ENCODE peak calls at places on chromosomes 12 and 14, in six cellular contexts. J, L, G, T, P and E are unnamed samples.

GRCh38 chr12:113955109-113955970 is 10.8 kb downstream of the RBM19 start:
- DNase-seq in J (no peak), L (no peak), G (no peak), T (peak; percentile 22), P (no peak), E (no peak)

GRCh38 chr14:105223260-105223659 is 25.1 kb upstream of the BTBD6 start:
- DNase-seq in J (no peak), L (no peak), G (no peak), T (no peak), P (no peak), E (no peak)

GRCh38 chr12:13610280-13610679 is 371.1 kb downstream of the GRIN2B start:
- DNase-seq in J (no peak), L (no peak), G (no peak), T (no peak), P (no peak), E (no peak)

GRCh38 chr12:48917857-48918537 is 7.3 kb downstream of the FKBP11 start:
- DNase-seq in J (no peak), L (no peak), G (no peak), T (peak; percentile 17), P (peak; percentile 31), E (no peak)

GRCh38 chr14:21090194-21090939 is 8.1 kb downstream of the ZNF219 start:
- DNase-seq in J (no peak), L (no peak), G (no peak), T (peak; percentile 59), P (no peak), E (no peak)

GRCh38 chr12:47604474-47604873 is 101.4 kb downstream of the RPAP3 start:
- DNase-seq in J (no peak), L (no peak), G (no peak), T (no peak), P (no peak), E (no peak)

GRCh38 chr12:55996201-55996714 is 818 bp upstream of the SUOX start:
- DNase-seq in J (no peak), L (no peak), G (no peak), T (peak; percentile 67), P (peak; percentile 57), E (no peak)

GRCh38 chr12:58030566-58031279 is 89.4 kb downstream of the ATP23 start:
- DNase-seq in J (no peak), L (peak; percentile 1), G (no peak), T (no peak), P (peak; percentile 6), E (no peak)

GRCh38 chr12:49882248-49882850 is 21.4 kb downstream of the FAIM2 start:
- DNase-seq in J (no peak), L (no peak), G (peak; percentile 31), T (no peak), P (no peak), E (no peak)

GRCh38 chr12:6852651-6853354 is 853 bp downstream of the USP5 start:
- DNase-seq in J (no peak), L (no peak), G (no peak), T (peak; percentile 50), P (peak; percentile 82), E (no peak)

GRCh38 chr14:94412671-94413638 is 24.6 kb upstream of the SERPINA1 start:
- DNase-seq in J (no peak), L (no peak), G (no peak), T (no peak), P (no peak), E (no peak)

GRCh38 chr12:3832738-3833137 is 40.5 kb downstream of the PARP11 start:
- DNase-seq in J (no peak), L (no peak), G (no peak), T (no peak), P (no peak), E (no peak)

GRCh38 chr12:53595212-53595611 is 31.0 kb downstream of the ATF7 start:
- DNase-seq in J (no peak), L (no peak), G (no peak), T (no peak), P (no peak), E (no peak)

GRCh38 chr12:95205685-95206084 is 11.6 kb downstream of the FGD6 start:
- DNase-seq in J (peak; percentile 61), L (peak; percentile 72), G (no peak), T (no peak), P (peak; percentile 86), E (no peak)

GRCh38 chr14:101948666-101949205 is 15.6 kb upstream of the DYNC1H1 start:
- DNase-seq in J (no peak), L (no peak), G (no peak), T (no peak), P (no peak), E (no peak)

GRCh38 chr12:124411953-124412645 is 117.2 kb downstream of the RFLNA start:
- DNase-seq in J (no peak), L (no peak), G (no peak), T (no peak), P (no peak), E (no peak)

GRCh38 chr14:73428354-73428824 is 30.0 kb downstream of the NUMB start:
- DNase-seq in J (no peak), L (no peak), G (no peak), T (no peak), P (peak; percentile 3), E (no peak)

GRCh38 chr12:78700565-78700964 is 164.0 kb upstream of the SYT1 start:
- DNase-seq in J (no peak), L (no peak), G (no peak), T (no peak), P (no peak), E (no peak)

GRCh38 chr12:85363382-85364190 is 83.6 kb downstream of the ALX1 start:
- DNase-seq in J (no peak), L (no peak), G (no peak), T (no peak), P (no peak), E (no peak)

GRCh38 chr12:54421175-54421872 is 2.3 kb upstream of the ITGA5 start:
- DNase-seq in J (no peak), L (no peak), G (no peak), T (peak; percentile 62), P (no peak), E (no peak)

GRCh38 chr12:121581681-121582439 is 1.0 kb upstream of the KDM2B start:
- DNase-seq in J (no peak), L (no peak), G (no peak), T (peak; percentile 25), P (peak; percentile 71), E (peak; percentile 30)

GRCh38 chr12:113161415-113162016 is 12.0 kb downstream of the CFAP73 start:
- DNase-seq in J (no peak), L (no peak), G (no peak), T (no peak), P (no peak), E (no peak)

GRCh38 chr14:93943052-93943451 is 15.9 kb downstream of the FAM181A start:
- DNase-seq in J (peak; percentile 27), L (no peak), G (no peak), T (no peak), P (no peak), E (no peak)

GRCh38 chr12:119803391-119803791 is 73.7 kb downstream of the CIT start:
- DNase-seq in J (no peak), L (peak; percentile 32), G (no peak), T (no peak), P (peak; percentile 77), E (peak; percentile 42)

GRCh38 chr14:29734732-29735131 is 192.9 kb downstream of the PRKD1 start:
- DNase-seq in J (no peak), L (no peak), G (no peak), T (no peak), P (no peak), E (no peak)

GRCh38 chr12:80183939-80184338 is 84.6 kb downstream of the OTOGL start:
- DNase-seq in J (no peak), L (no peak), G (no peak), T (no peak), P (peak; percentile 38), E (no peak)

GRCh38 chr12:121005346-121005815 is 10.9 kb downstream of the C12orf43 start:
- DNase-seq in J (no peak), L (no peak), G (peak; percentile 63), T (peak; percentile 72), P (peak; percentile 39), E (no peak)

DNA sequence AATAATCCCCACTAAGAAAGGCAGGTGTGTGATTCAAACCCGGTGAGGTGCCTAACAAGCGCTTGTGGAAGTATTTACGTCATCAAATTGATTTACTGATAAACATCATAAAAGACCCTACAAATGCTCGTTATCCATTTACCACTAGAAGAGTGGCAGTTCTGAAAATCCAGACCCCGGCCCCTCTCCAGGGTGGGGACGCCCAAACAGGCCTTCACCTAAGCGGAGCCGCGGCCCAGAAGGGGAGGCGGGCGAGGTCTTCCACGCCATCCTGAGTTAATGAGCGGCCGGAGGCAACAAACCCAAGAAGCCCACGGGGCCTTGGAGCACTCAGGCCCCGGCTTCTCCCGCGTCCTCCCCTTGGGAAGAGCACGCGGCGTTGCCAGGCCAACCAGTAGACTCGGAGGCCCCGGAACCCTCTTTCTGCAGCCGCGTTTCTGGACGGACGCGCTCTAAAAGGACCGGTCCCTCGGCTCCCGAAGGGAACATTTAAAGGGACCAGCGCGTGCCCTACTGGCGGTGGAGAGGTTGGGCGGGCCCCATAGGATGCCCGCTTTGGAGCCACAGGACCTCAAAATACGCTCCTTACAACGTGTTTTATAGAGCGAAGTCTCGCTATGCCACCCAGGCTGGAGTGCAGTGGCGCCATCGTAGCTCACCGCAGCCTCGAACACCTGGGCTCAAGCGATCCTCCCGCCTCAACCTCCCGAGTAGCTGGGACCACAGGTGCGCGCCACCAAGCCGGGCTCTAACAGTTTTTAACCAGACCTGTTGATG is 3.5 kb downstream of the PTPN21 start:
- DNase-seq in J (peak; percentile 63), L (peak; percentile 55), G (peak; percentile 56), T (peak; percentile 84), P (peak; percentile 84), E (peak; percentile 54)
- TF ChIP-seq CTCF in J (peak; percentile 39), L (peak; percentile 43), G (no peak), T (peak; percentile 64), P (peak; percentile 38), E (peak; percentile 51)

DNA sequence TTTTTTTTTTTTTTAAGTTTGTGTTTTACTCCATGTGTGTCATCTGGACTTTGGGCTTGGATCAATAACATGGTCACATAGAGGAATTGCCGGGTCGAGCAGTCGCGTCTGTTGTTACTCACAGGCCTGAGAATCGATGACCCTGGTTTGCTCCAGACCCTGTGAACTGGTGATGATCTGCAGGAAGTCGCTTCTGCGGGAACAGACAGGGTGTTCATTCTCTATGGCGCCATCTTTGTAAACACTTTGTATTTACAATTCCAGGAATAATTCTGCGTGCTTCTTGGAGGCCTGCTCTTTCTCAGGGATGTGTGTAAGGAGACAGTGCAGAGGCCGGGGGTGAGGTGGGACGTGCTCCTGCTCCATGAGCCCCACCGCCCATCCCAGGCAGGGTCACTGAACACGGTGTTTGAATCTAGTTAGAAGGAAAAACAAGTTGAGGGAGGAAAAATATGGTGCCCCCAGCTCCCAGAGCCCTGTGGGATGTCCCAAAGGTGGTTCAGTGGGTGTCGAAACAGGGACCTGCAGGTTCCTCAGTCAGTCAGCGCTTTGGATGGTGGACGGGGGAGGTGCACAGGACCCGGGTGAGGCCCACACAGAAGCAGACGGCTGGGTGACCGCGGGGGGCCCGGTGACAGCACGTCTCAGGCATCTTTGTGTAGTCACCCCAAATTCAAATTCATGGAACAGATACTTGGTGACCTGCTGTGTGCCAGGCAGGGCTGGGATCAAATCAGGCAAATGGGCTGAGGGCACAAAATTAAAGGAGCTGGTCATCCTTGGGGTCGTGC is 58.8 kb downstream of the ADGRD1 start:
- DNase-seq in J (no peak), L (no peak), G (no peak), T (no peak), P (no peak), E (no peak)
- TF ChIP-seq CTCF in J (no peak), L (no peak), G (no peak), T (no peak), P (no peak), E (no peak)

GRCh38 chr12:106189341-106189740 is 50.6 kb upstream of the NUAK1 start:
- DNase-seq in J (no peak), L (no peak), G (no peak), T (no peak), P (no peak), E (no peak)
- TF ChIP-seq CTCF in J (no peak), L (no peak), G (no peak), T (no peak), P (no peak), E (no peak)

GRCh38 chr12:88633312-88633711 is 53.0 kb upstream of the KITLG start:
- DNase-seq in J (no peak), L (no peak), G (no peak), T (no peak), P (no peak), E (no peak)
- TF ChIP-seq CTCF in J (peak; percentile 31), L (peak; percentile 40), G (peak; percentile 23), T (peak; percentile 32), P (peak; percentile 47), E (peak; percentile 24)